ENCODE peak calls at places on chromosomes 5 and 9, in five cellular contexts. One of them, this sample, is unnamed.
A peak's percentile ranks its signal among the peaks of the same experiment; 100 is the strongest.

GRCh38 chr5:2007906-2008437 is 125.2 kb upstream of the IRX4 start:
- DNase-seq in neuronal stem cell: no peak
- DNase-seq in H1: no peak
- DNase-seq in IMR-90: no peak
- DNase-seq in H9: no peak
- DNase-seq in this sample: no peak

GRCh38 chr9:3912817-3913216 is 387.0 kb upstream of the RFX3 start:
- DNase-seq in neuronal stem cell: peak; percentile 47
- DNase-seq in H9: no peak
- DNase-seq in H1: no peak
- DNase-seq in IMR-90: peak; percentile 23
- DNase-seq in this sample: no peak

GRCh38 chr9:34541540-34541939 is 18.8 kb upstream of the ENHO start:
- DNase-seq in IMR-90: no peak
- DNase-seq in H9: no peak
- DNase-seq in neuronal stem cell: no peak
- DNase-seq in H1: no peak
- DNase-seq in this sample: no peak

GRCh38 chr9:83937861-83938455 is 16.7 kb upstream of the KIF27 start:
- DNase-seq in neuronal stem cell: peak; percentile 63
- DNase-seq in H1: no peak
- DNase-seq in H9: no peak
- DNase-seq in IMR-90: peak; percentile 62
- DNase-seq in this sample: peak; percentile 86

GRCh38 chr9:136821333-136822031 is 13.7 kb downstream of the RABL6 start:
- DNase-seq in H1: no peak
- DNase-seq in neuronal stem cell: no peak
- DNase-seq in H9: no peak
- DNase-seq in IMR-90: no peak
- DNase-seq in this sample: peak; percentile 47

GRCh38 chr5:134992148-134992547 is 24.4 kb downstream of the CATSPER3 start:
- DNase-seq in neuronal stem cell: no peak
- DNase-seq in H1: no peak
- DNase-seq in IMR-90: no peak
- DNase-seq in H9: no peak
- DNase-seq in this sample: no peak

GRCh38 chr5:27316283-27316675 is 277.9 kb upstream of the CDH9 start:
- DNase-seq in H1: no peak
- DNase-seq in neuronal stem cell: no peak
- DNase-seq in IMR-90: peak; percentile 86
- DNase-seq in H9: no peak
- DNase-seq in this sample: peak; percentile 48

GRCh38 chr5:154384480-154385235 is 61.1 kb upstream of the SAP30L start:
- DNase-seq in H9: no peak
- DNase-seq in H1: no peak
- DNase-seq in neuronal stem cell: no peak
- DNase-seq in IMR-90: no peak
- DNase-seq in this sample: peak; percentile 83

GRCh38 chr5:159448-160172 is 31.7 kb upstream of the LRRC14B start:
- DNase-seq in neuronal stem cell: no peak
- DNase-seq in H1: no peak
- DNase-seq in IMR-90: peak; percentile 87
- DNase-seq in H9: peak; percentile 23
- DNase-seq in this sample: no peak

GRCh38 chr9:131275332-131276106 is 791 bp downstream of the FAM78A start:
- DNase-seq in IMR-90: no peak
- DNase-seq in H1: no peak
- DNase-seq in H9: peak; percentile 77
- DNase-seq in neuronal stem cell: no peak
- DNase-seq in this sample: peak; percentile 52

GRCh38 chr5:95113489-95113888 is 171.4 kb downstream of the MCTP1 start:
- DNase-seq in H1: peak; percentile 21
- DNase-seq in neuronal stem cell: no peak
- DNase-seq in H9: peak; percentile 43
- DNase-seq in IMR-90: peak; percentile 53
- DNase-seq in this sample: peak; percentile 93

GRCh38 chr5:14351845-14352712 is 208.9 kb downstream of the TRIO start:
- DNase-seq in H1: peak; percentile 38
- DNase-seq in IMR-90: peak; percentile 70
- DNase-seq in neuronal stem cell: peak; percentile 56
- DNase-seq in H9: peak; percentile 73
- DNase-seq in this sample: peak; percentile 77

GRCh38 chr9:87071473-87071872 is 124.2 kb upstream of the GAS1 start:
- DNase-seq in IMR-90: no peak
- DNase-seq in H9: no peak
- DNase-seq in H1: no peak
- DNase-seq in neuronal stem cell: no peak
- DNase-seq in this sample: no peak

GRCh38 chr5:73495772-73496346 is 2.4 kb upstream of the BTF3 start:
- DNase-seq in H9: no peak
- DNase-seq in H1: no peak
- DNase-seq in IMR-90: no peak
- DNase-seq in neuronal stem cell: no peak
- DNase-seq in this sample: peak; percentile 22

GRCh38 chr5:76742586-76742985 is 26.7 kb downstream of the F2R start:
- DNase-seq in IMR-90: peak; percentile 78
- DNase-seq in neuronal stem cell: no peak
- DNase-seq in H1: no peak
- DNase-seq in H9: no peak
- DNase-seq in this sample: peak; percentile 48

GRCh38 chr9:135260776-135261175 is 173.3 kb downstream of the OLFM1 start:
- DNase-seq in IMR-90: no peak
- DNase-seq in H1: no peak
- DNase-seq in H9: no peak
- DNase-seq in neuronal stem cell: no peak
- DNase-seq in this sample: no peak

GRCh38 chr5:15748266-15748665 is 248.3 kb downstream of the FBXL7 start:
- DNase-seq in IMR-90: no peak
- DNase-seq in H9: no peak
- DNase-seq in neuronal stem cell: no peak
- DNase-seq in H1: no peak
- DNase-seq in this sample: no peak

DNA sequence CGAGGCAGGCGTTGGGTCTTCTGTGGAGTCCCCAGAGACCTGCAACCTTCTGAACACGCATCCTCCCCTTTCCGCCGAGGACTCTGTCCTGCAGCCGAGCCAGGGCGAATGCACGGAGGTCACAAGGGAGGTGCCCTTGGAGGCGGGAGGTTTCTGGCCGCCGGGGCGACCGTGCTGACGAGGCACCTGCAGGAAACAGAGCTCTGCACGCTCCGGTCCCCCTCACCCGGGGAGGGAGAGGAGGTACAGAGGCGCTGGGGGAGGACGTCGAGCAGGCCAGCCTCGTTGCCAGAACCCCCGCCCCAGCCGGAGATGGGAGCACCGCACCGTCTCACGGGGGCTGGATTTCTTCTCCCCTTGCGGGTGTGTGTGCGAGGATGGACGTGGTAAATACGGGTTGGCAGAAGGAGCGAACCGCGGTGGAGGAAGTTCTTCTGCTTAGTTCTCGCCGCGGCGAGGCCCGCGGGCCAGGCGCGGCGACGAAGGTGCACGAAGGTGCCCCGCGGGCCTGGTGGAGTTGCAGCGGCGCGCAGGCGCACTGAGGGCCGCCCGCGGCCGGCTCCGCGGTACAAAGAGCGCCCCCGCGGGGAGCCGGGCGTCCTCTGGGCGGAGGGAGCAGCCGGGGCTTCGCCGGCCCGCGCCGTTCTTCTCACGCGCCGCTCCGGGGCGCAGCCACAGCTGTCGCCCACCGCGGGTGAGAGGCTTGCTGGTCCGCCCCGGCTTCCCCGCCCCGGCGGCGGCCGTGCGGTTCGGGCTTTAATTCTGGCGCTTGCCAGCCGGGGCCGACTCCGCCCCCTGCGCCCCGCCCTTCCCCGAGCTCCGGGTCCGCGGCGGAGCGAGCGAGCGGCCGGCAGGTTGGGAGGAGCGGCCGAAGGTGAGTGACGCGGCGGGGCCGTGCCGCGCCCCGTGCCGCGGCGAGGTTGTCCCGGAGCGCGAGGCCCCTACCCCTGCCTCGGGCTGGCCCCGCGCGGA is 289.5 kb downstream of the DOCK8 start:
- DNase-seq in IMR-90: peak; percentile 24
- DNase-seq in H1: peak; percentile 36
- DNase-seq in H9: peak; percentile 80
- DNase-seq in neuronal stem cell: peak; percentile 81
- DNase-seq in this sample: peak; percentile 85
- H3K9ac ChIP-seq in IMR-90: no peak within 1 kb of the TSS
- H3K9ac ChIP-seq in H1: peak within 1 kb of the TSS; percentile 51
- H3K9ac ChIP-seq in H9: peak within 1 kb of the TSS; percentile 46
- H3K9ac ChIP-seq in neuronal stem cell: peak within 1 kb of the TSS; percentile 86
- H3K9ac ChIP-seq in this sample: peak within 1 kb of the TSS; percentile 78

DNA sequence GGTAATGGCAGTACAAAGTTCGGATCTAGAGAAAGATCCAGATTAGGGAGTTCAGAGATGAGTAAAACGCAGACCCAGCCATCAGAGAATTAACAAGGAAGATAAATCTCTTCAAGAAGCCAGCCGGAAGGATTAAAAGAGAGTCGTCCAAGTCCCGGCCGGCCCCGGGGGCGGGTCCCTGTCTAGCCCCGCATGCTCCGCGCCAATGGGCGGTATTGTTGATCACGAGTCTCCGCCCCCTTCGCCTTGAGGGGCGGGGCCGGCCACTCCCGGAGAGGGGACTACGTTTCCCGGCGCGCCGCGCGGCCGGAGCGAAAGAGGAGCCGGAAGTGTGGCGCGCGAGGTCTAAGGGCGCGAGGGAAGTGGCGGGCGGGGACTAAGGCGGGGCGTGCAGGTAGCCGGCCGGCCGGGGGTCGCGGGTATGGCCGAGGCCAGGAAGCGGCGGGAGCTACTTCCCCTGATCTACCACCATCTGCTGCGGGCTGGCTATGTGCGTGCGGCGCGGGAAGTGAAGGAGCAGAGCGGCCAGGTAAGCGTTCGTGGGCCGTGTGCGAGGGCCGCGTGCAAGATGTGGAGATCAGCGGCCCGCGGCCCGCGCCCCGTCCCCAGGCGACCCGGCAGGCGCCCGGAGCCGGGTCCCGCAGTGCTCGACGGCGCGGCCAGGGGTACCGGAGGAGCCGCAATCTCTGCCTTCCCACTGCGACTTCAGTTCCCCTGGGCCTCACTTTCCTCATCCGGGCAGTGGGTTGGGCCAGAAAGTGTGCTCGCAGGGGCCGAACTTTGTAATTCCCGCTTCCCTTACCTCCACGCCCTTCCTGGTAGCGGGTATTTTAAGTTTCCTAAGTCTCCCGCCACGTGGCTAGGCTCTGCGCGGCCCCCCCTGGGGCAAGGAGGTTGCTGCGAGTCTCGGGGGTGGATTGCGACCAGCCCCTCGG is at the start of gene TCOF1:
- DNase-seq in IMR-90: peak; percentile 91
- DNase-seq in neuronal stem cell: peak; percentile 98
- DNase-seq in H9: peak; percentile 97
- DNase-seq in H1: peak; percentile 91
- DNase-seq in this sample: peak; percentile 99
- H4K8ac ChIP-seq in IMR-90: peak within 1 kb of the TSS; percentile 96
- H4K8ac ChIP-seq in neuronal stem cell: no peak within 1 kb of the TSS
- H4K8ac ChIP-seq in H9: no peak within 1 kb of the TSS
- H4K8ac ChIP-seq in H1: peak within 1 kb of the TSS; percentile 95
- H4K8ac ChIP-seq in this sample: peak within 1 kb of the TSS; percentile 17

GRCh38 chr9:76223749-76224340 is 170.4 kb downstream of the RFK start:
- DNase-seq in neuronal stem cell: no peak
- DNase-seq in H1: no peak
- DNase-seq in IMR-90: peak; percentile 77
- DNase-seq in H9: no peak
- DNase-seq in this sample: no peak
- H3K9ac ChIP-seq in neuronal stem cell: no peak overlapping the region
- H3K9ac ChIP-seq in H1: no peak overlapping the region
- H3K9ac ChIP-seq in IMR-90: no peak overlapping the region
- H3K9ac ChIP-seq in H9: no peak overlapping the region
- H3K9ac ChIP-seq in this sample: no peak overlapping the region

DNA sequence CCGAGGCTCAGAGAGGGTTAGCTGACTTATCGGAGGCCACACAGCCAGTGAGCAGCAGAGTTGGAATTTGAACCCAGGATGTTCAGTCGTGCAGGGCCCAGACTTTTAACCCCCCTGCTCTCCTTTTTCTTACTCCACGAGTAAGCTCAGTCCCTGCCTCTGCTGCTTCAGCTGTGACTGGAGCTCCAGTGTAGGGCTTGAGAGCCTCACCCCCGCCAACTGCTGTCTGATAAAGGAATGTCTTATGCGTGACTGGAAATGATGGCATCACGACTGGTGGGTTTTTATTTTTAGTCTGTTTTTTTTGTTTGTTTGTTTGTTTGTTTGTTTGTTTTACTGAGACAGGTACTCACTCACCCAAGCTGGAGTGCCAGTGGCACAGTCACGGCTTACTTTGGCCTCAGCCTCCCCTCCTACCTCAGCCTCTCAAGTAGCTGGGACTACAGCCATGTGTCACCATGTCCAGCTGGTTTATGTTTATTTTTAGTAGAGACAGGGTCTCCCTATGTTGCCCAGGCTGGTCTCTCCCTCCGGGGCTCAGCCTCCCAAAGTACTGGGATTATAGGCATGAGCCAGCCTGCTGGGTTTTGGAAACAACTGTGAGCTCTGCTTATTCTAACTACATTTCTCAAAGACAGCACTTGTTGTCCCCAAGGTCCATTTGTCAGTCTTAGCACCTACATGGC is 52.5 kb upstream of the NCS1 start:
- DNase-seq in IMR-90: no peak
- DNase-seq in H1: no peak
- DNase-seq in H9: no peak
- DNase-seq in neuronal stem cell: no peak
- DNase-seq in this sample: no peak
- H4K8ac ChIP-seq in IMR-90: peak overlapping the region; percentile 19
- H4K8ac ChIP-seq in H1: no peak overlapping the region
- H4K8ac ChIP-seq in H9: no peak overlapping the region
- H4K8ac ChIP-seq in neuronal stem cell: no peak overlapping the region
- H4K8ac ChIP-seq in this sample: no peak overlapping the region

GRCh38 chr9:95021166-95021886 is 294.8 kb downstream of the AOPEP start:
- DNase-seq in H9: no peak
- DNase-seq in neuronal stem cell: no peak
- DNase-seq in IMR-90: no peak
- DNase-seq in H1: no peak
- DNase-seq in this sample: no peak
- H3K9ac ChIP-seq in H9: no peak overlapping the region
- H3K9ac ChIP-seq in neuronal stem cell: no peak overlapping the region
- H3K9ac ChIP-seq in IMR-90: no peak overlapping the region
- H3K9ac ChIP-seq in H1: no peak overlapping the region
- H3K9ac ChIP-seq in this sample: no peak overlapping the region

This sample was measured in mesendoderm.